ENCODE peak calls at places on chromosomes 4 and X, in four cellular contexts. J, M, F and D are unnamed samples.

GRCh38 chr4:169619518-169619957 is 840 bp upstream of the CLCN3 start:
- DNase-seq in F (peak; percentile 28), M (no peak), J (peak; percentile 36), D (peak; percentile 39)

GRCh38 chr4:8703857-8704495 is 111.4 kb downstream of the CPZ start:
- DNase-seq in F (no peak), J (peak; percentile 6), M (no peak), D (no peak)

GRCh38 chr4:146585761-146586333 is 52.8 kb upstream of the POU4F2 start:
- DNase-seq in M (no peak), J (no peak), F (no peak), D (peak; percentile 70)

GRCh38 chr4:126591583-126591982 is 1041.2 kb upstream of the INTU start:
- DNase-seq in M (no peak), J (no peak), F (no peak), D (no peak)

GRCh38 chr4:130335417-130336194 is 1239.7 kb downstream of the C4orf33 start:
- DNase-seq in F (no peak), M (no peak), J (no peak), D (no peak)

GRCh38 chr4:139669859-139670258 is 4.2 kb downstream of the MGST2 start:
- DNase-seq in F (no peak), J (no peak), M (no peak), D (no peak)

GRCh38 chrX:40104649-40105015 is 6.9 kb upstream of the BCOR start:
- DNase-seq in M (peak; percentile 61), J (peak; percentile 35), F (no peak), D (peak; percentile 30)

GRCh38 chr4:151206241-151207005 is 70.5 kb upstream of the PRSS48 start:
- DNase-seq in F (no peak), J (no peak), M (no peak), D (no peak)

GRCh38 chr4:88985088-88985779 is 71.8 kb downstream of the FAM13A start:
- DNase-seq in F (no peak), M (no peak), J (no peak), D (no peak)

GRCh38 chrX:47562615-47563243 is 1.7 kb downstream of the ARAF start:
- DNase-seq in M (no peak), J (no peak), F (no peak), D (no peak)

DNA sequence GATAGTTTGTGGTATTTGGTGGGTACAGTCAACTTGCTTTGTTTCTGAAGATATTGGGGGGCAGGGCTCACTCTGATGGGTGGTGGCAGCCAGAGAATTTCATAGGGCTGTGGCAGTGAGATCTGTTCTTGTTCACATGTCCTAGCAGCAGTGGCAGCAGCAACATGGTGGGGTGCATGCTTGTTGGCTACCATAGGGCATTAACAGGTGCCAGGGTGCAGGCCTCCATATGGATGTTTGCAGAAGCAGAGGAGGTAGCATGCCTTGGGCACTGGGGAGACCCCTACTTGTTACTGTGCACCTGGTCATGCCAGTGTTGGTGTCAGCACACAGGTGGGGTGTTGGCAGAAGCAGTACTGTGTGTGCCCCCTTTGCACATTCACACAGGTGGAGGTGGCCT is 96.3 kb upstream of the ZC4H2 start:
- DNase-seq in M (no peak), J (no peak), F (no peak), D (no peak)
- H3K9me3 ChIP-seq in M (peaks cover 15% of the 10 kb centered on the region), J (no peaks in the 10 kb centered on the region), F (peaks cover 4% of the 10 kb centered on the region), D (no peaks in the 10 kb centered on the region)

GRCh38 chr4:98781641-98782348 is 123.4 kb upstream of the TSPAN5 start:
- DNase-seq in F (no peak), J (no peak), M (no peak), D (no peak)
- H3K9me3 ChIP-seq in F (no peaks in the 10 kb centered on the region), J (no peaks in the 10 kb centered on the region), M (no peaks in the 10 kb centered on the region), D (no peaks in the 10 kb centered on the region)

DNA sequence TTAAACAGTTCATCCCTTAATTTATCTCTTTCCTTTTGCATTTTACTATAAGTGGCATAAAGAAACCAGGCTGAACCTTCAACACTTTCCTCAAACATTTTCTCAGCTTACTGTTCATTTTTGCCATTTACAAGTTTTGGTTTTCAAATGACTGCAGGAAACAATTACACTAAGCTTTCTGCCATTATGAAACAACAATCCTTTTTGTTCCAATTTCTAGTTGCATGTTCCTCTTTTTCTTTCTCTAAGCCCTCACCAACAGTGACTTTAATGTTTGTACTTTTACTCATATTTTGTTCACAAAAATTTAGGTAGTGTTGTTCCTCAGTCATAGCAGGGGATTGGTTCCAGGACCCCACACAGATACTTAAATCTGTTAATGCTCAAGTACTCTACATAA is 1526.1 kb downstream of the STIM2 start:
- DNase-seq in F (no peak), J (no peak), M (no peak), D (no peak)
- H3K9me3 ChIP-seq in F (no peaks in the 10 kb centered on the region), J (no peaks in the 10 kb centered on the region), M (peaks cover 2% of the 10 kb centered on the region), D (no peaks in the 10 kb centered on the region)

GRCh38 chrX:155873203-155873602 is 7.9 kb upstream of the VAMP7 start:
- DNase-seq in M (no peak), F (no peak), J (no peak), D (no peak)
- H3K9me3 ChIP-seq in M (peaks cover 8% of the 10 kb centered on the region), F (no peaks in the 10 kb centered on the region), J (no peaks in the 10 kb centered on the region), D (no peaks in the 10 kb centered on the region)

DNA sequence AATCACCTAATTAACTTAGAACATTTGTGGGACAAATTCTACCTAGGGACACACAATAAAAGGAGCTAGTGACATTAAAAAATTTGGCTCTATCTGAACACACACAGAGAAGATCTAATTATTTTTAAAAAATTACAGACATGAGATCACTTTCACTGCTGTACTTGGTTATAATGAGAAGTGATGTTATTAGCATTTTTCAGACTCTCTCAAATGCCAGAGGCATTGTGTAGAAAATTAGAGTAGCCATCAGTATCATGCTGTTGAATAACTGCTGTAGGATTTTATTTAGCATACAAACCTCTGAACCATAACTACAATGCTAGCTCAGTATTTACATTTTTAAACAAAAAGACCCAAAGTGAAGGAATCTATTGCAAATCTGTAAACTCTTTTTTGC is 109.1 kb upstream of the ANK2 start:
- DNase-seq in F (no peak), M (no peak), J (no peak), D (no peak)
- H3K9me3 ChIP-seq in F (no peaks in the 10 kb centered on the region), M (no peaks in the 10 kb centered on the region), J (no peaks in the 10 kb centered on the region), D (no peaks in the 10 kb centered on the region)

GRCh38 chrX:154309041-154309775 is 13.6 kb downstream of the TKTL1 start:
- DNase-seq in J (no peak), M (peak; percentile 10), F (peak; percentile 9), D (no peak)

GRCh38 chrX:154310991-154311541 is 15.5 kb downstream of the TKTL1 start:
- DNase-seq in J (no peak), M (peak; percentile 13), F (no peak), D (no peak)

GRCh38 chrX:154315416-154315815 is 19.8 kb downstream of the TKTL1 start:
- DNase-seq in M (peak; percentile 9), J (no peak), F (no peak), D (no peak)

GRCh38 chrX:154312116-154312515 is 16.5 kb downstream of the TKTL1 start:
- DNase-seq in F (no peak), M (peak; percentile 9), J (no peak), D (no peak)

DNA sequence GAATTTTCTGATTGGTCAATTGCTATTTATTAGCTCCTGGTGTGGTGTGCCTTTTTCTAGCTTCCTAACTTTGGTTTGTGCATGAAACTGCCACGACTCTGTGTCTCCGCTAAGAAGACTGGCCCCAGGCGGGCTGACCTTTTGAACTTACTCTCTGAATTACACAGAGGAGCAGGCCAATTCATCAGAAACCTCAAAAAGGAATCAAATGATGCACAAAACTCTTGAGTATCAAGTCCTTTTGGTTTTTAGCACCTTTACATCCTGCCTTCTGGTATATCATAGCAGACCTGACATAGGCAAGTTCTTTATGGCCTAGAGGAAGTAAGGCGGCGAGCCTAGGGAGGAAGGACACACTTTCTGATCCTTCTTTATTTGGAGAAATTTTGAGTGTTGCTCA is 17.6 kb downstream of the TKTL1 start:
- DNase-seq in F (no peak), M (peak; percentile 26), J (no peak), D (no peak)
- H3K9me3 ChIP-seq in F (no peaks in the 10 kb centered on the region), M (no peaks in the 10 kb centered on the region), J (no peaks in the 10 kb centered on the region), D (no peaks in the 10 kb centered on the region)

DNA sequence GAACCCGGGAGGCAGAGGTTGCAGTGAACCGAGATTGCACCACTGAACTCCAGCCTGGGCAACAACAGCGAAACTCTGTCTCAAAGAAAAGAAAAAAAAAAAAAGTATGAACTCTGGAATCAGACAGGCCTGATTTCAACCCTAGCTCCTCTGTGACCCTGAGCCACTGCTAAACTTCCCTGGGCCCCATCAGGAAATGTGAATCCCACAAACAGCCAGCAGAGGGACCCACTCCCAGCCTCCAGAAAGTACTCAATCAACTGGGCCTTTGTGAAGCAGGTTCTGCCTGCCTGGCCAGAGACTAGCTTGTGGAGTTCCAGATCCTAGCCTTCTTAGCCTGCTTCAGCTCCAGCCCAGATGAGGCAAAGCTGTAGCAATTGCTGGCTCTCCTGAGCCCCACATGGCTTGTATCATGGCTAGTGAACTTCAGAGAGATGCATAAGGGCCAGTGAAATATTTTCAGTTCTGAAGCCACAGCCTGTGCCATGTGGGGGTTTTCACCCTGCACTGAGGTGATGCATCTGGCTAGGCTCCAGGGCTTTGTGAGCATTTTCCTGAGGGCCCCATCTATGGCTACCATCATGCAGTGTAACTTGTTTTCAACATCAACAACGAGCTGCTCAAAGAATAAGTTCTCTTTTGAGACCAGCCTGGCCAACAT is 7.2 kb upstream of the IDS start:
- DNase-seq in F (peak; percentile 38), J (peak; percentile 65), M (peak; percentile 53), D (peak; percentile 63)
- H3K9me3 ChIP-seq in F (no peaks in the 10 kb centered on the region), J (no peaks in the 10 kb centered on the region), M (no peaks in the 10 kb centered on the region), D (no peaks in the 10 kb centered on the region)

GRCh38 chr4:112210777-112211176 is 20.8 kb upstream of the AP1AR start:
- DNase-seq in J (no peak), F (no peak), M (no peak), D (no peak)
- H3K9me3 ChIP-seq in J (no peaks in the 10 kb centered on the region), F (no peaks in the 10 kb centered on the region), M (no peaks in the 10 kb centered on the region), D (no peaks in the 10 kb centered on the region)

GRCh38 chr4:158122501-158122900 is 50.3 kb downstream of the GASK1B start:
- DNase-seq in M (no peak), J (no peak), F (no peak), D (no peak)
- H3K9me3 ChIP-seq in M (no peaks in the 10 kb centered on the region), J (no peaks in the 10 kb centered on the region), F (no peaks in the 10 kb centered on the region), D (no peaks in the 10 kb centered on the region)

DNA sequence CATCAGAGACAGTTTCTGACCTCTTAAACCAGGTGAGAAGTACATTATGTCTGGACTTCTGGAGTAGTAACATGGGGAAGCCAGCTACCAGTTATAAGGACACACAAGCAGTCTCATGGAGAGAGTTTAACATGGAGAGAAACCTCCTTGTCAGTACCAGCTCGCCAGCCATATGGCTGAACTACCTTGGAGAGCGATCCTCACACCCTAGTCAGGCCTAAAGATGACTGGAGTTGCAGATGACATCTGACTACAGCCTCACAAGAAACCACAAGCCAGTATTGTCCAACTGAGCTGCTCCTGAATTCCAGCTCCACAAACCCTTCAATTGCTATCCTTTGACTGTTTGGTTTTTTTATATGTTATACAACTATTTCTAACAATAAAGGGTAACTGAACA is 49.8 kb downstream of the PDHA2 start:
- DNase-seq in J (no peak), M (no peak), F (no peak), D (no peak)
- H3K9me3 ChIP-seq in J (no peaks in the 10 kb centered on the region), M (peaks cover 3% of the 10 kb centered on the region), F (no peaks in the 10 kb centered on the region), D (no peaks in the 10 kb centered on the region)